ENCODE peak calls at places on chromosomes 12 and 14, in five cellular contexts. F is epithelial cell of esophagus, Z is cardiac muscle cell, A is DND-41, D is IMR-90. L is an unnamed sample.

GRCh38 chr12:24996820-24997219 is 47.9 kb upstream of the BCAT1 start:
- DNase-seq in Z (no peak), D (no peak), A (no peak), F (no peak), L (no peak)

GRCh38 chr14:20403521-20403920 is 9.8 kb downstream of the TEP1 start:
- DNase-seq in A (no peak), D (no peak), Z (no peak), F (no peak), L (no peak)

GRCh38 chr12:1357171-1357570 is 237.2 kb downstream of the FBXL14 start:
- DNase-seq in F (no peak), D (peak), Z (peak), A (no peak), L (no peak)

GRCh38 chr12:29050503-29050902 is 98.6 kb upstream of the FAR2 start:
- DNase-seq in D (no peak), F (no peak), Z (no peak), A (no peak), L (no peak)

GRCh38 chr12:57089259-57090245 is 638 bp downstream of the NAB2 start:
- DNase-seq in Z (peak), A (peak), F (peak), D (peak), L (peak)

GRCh38 chr12:108744021-108744897 is 12.9 kb upstream of the CORO1C start:
- DNase-seq in Z (no peak), F (no peak), A (no peak), D (no peak), L (no peak)

GRCh38 chr12:49912846-49913245 is 9.1 kb upstream of the FAIM2 start:
- DNase-seq in D (no peak), Z (no peak), A (no peak), F (no peak), L (no peak)

GRCh38 chr14:36856095-36856878 is 194.6 kb downstream of the PAX9 start:
- DNase-seq in F (peak), Z (no peak), D (no peak), A (no peak), L (no peak)

GRCh38 chr12:47808049-47808448 is 11.7 kb downstream of the HDAC7 start:
- DNase-seq in Z (no peak), D (peak), F (no peak), A (peak), L (peak)

GRCh38 chr12:24948816-24949722 is at the start of gene BCAT1:
- DNase-seq in Z (peak), F (peak), A (peak), D (peak), L (peak)

GRCh38 chr14:49992901-49993335 is 100.0 kb downstream of the ARF6 start:
- DNase-seq in A (no peak), F (no peak), D (peak), Z (peak), L (peak)

GRCh38 chr14:22520786-22521185 is 68.2 kb downstream of the DAD1 start:
- DNase-seq in F (no peak), D (no peak), A (no peak), Z (peak), L (no peak)
- H3K4me3 ChIP-seq in F (no peak), D (no peak), A (no peak), Z (no peak), L (no peak)

GRCh38 chr14:77763978-77764377 is 3.0 kb upstream of the SNW1 start:
- DNase-seq in F (no peak), D (no peak), A (no peak), Z (no peak), L (no peak)

GRCh38 chr14:77763316-77763715 is 2.4 kb upstream of the SNW1 start:
- DNase-seq in Z (no peak), F (no peak), A (no peak), D (no peak), L (no peak)

GRCh38 chr14:77761205-77761931 is 412 bp upstream of the SNW1 start:
- DNase-seq in A (peak), D (peak), F (peak), Z (peak), L (no peak)

GRCh38 chr14:77760381-77761204 is at the start of gene SNW1:
- DNase-seq in Z (peak), D (peak), F (peak), A (peak), L (peak)
- TF ChIP-seq CTCF in Z (no peak), D (no peak), F (no peak), A (no peak), L (no peak)

GRCh38 chr12:63521706-63522105 is 146.6 kb downstream of the DPY19L2 start:
- DNase-seq in D (no peak), F (no peak), A (no peak), Z (no peak), L (no peak)
- H3K4me3 ChIP-seq in D (no peak), F (no peak), A (no peak), Z (no peak), L (no peak)

GRCh38 chr14:93533864-93534263 is 103.1 kb downstream of the UNC79 start:
- DNase-seq in Z (no peak), A (no peak), D (no peak), F (no peak), L (peak)
- TF ChIP-seq CTCF in Z (no peak), A (no peak), D (no peak), F (no peak), L (no peak)

DNA sequence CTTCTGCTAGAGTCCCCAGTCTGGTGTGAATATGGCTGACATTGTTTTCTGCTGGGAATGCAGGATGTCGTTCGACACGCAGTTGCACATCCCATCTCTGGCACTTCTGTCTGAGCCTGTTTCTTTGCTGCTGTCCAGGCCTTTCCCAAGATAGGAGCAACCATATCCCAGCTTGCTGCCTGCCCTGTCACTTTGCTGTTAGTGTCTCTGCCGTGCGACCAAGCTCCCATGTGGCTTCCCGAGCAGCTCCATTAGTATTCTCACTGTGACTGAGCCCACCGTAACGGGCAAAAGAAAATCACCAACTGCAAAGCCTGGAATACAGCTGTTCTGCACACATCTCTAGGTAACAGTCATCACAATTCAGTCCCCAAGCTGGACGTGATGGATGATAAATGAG is 66.0 kb upstream of the CPSF6 start:
- DNase-seq in D (no peak), A (no peak), Z (no peak), F (no peak), L (no peak)
- H3K4me3 ChIP-seq in D (no peak), A (no peak), Z (no peak), F (no peak), L (no peak)

DNA sequence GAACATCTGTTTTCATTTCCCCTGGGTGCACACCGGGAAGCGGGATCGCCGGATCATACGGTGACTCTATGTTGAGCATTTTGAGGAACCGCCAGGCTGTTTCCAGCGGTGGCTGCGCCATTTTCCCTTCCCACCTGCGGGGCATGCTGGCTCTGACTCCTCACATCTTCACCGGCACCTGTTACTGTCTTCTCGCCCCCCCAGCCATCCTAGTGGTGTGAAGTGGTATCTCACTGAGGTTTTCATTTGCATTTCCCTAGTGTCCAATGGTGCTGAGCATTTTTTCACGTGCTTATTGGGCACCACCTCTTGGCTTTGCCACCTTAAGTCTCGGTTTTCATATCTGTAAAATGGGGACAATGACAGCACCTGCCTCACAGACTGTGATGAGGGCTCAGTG is 44.1 kb upstream of the EML1 start:
- DNase-seq in A (no peak), F (no peak), Z (no peak), D (no peak), L (no peak)
- TF ChIP-seq CTCF in A (peak), F (no peak), Z (peak), D (peak), L (no peak)